ENCODE peak calls at places on chromosomes 13 and 19, in eight cellular contexts. H is breast epithelium, C is fibroblast of the aortic adventitia, Q is AG04449, N is thoracic aorta, T is osteocyte, Z is GM06990, B is endothelial cell. U is an unnamed sample.

GRCh38 chr13:111488466-111489132 is 168.2 kb downstream of the TEX29 start:
- DNase-seq in H (peak; percentile 47), C (no peak), Q (no peak), N (no peak), T (peak; percentile 75), Z (no peak), B (no peak), U (no peak)

GRCh38 chr13:110340812-110341444 is 33.8 kb downstream of the COL4A2 start:
- DNase-seq in H (no peak), C (peak; percentile 13), Q (no peak), N (peak; percentile 95), T (no peak), Z (peak; percentile 43), B (peak; percentile 57), U (peak; percentile 50)

GRCh38 chr19:13887039-13887438 is 10.1 kb downstream of the NANOS3 start:
- DNase-seq in H (no peak), C (no peak), Q (no peak), N (no peak), T (no peak), Z (no peak), B (no peak), U (no peak)

GRCh38 chr19:48391100-48392005 is at the start of gene KDELR1:
- DNase-seq in H (peak; percentile 78), C (peak; percentile 71), Q (no peak), N (no peak), T (peak; percentile 94), Z (peak; percentile 81), B (peak; percentile 87), U (peak; percentile 43)

GRCh38 chr19:14198384-14199376 is 7.3 kb downstream of the ADGRL1 start:
- DNase-seq in H (no peak), C (no peak), Q (no peak), N (no peak), T (no peak), Z (no peak), B (no peak), U (no peak)

GRCh38 chr19:13006431-13007281 is 11.4 kb downstream of the NFIX start:
- DNase-seq in H (no peak), C (no peak), Q (no peak), N (no peak), T (no peak), Z (no peak), B (no peak), U (no peak)

GRCh38 chr13:80132741-80133601 is 208.0 kb downstream of the SPRY2 start:
- DNase-seq in H (no peak), C (peak; percentile 74), Q (no peak), N (peak; percentile 38), T (no peak), Z (no peak), B (no peak), U (no peak)

GRCh38 chr13:59425211-59425721 is 738.5 kb downstream of the DIAPH3 start:
- DNase-seq in H (no peak), C (peak; percentile 2), Q (peak; percentile 88), N (no peak), T (no peak), Z (no peak), B (no peak), U (no peak)

GRCh38 chr13:22499919-22500318 is 680.9 kb upstream of the SGCG start:
- DNase-seq in H (no peak), C (no peak), Q (no peak), N (no peak), T (no peak), Z (no peak), B (no peak), U (no peak)

GRCh38 chr19:51479531-51480331 is 1.4 kb downstream of the CEACAM18 start:
- DNase-seq in H (no peak), C (no peak), Q (no peak), N (no peak), T (no peak), Z (no peak), B (no peak), U (no peak)

GRCh38 chr19:32303193-32303592 is 42.2 kb upstream of the ZNF507 start:
- DNase-seq in H (no peak), C (no peak), Q (no peak), N (no peak), T (no peak), Z (no peak), B (no peak), U (no peak)

GRCh38 chr19:3699071-3699740 is 1.1 kb downstream of the PIP5K1C start:
- DNase-seq in H (no peak), C (peak; percentile 47), Q (no peak), N (no peak), T (no peak), Z (no peak), B (no peak), U (no peak)

GRCh38 chr19:6260912-6261636 is 18.7 kb downstream of the MLLT1 start:
- DNase-seq in H (no peak), C (no peak), Q (no peak), N (no peak), T (no peak), Z (no peak), B (peak; percentile 72), U (no peak)

GRCh38 chr13:42722883-42723539 is 58.4 kb upstream of the FAM216B start:
- DNase-seq in H (no peak), C (no peak), Q (no peak), N (no peak), T (no peak), Z (no peak), B (no peak), U (no peak)

GRCh38 chr13:42715909-42716308 is 65.5 kb upstream of the FAM216B start:
- DNase-seq in H (no peak), C (no peak), Q (no peak), N (no peak), T (no peak), Z (no peak), B (no peak), U (no peak)

GRCh38 chr13:42720858-42721219 is 60.5 kb upstream of the FAM216B start:
- DNase-seq in H (no peak), C (no peak), Q (no peak), N (no peak), T (no peak), Z (no peak), B (no peak), U (no peak)

DNA sequence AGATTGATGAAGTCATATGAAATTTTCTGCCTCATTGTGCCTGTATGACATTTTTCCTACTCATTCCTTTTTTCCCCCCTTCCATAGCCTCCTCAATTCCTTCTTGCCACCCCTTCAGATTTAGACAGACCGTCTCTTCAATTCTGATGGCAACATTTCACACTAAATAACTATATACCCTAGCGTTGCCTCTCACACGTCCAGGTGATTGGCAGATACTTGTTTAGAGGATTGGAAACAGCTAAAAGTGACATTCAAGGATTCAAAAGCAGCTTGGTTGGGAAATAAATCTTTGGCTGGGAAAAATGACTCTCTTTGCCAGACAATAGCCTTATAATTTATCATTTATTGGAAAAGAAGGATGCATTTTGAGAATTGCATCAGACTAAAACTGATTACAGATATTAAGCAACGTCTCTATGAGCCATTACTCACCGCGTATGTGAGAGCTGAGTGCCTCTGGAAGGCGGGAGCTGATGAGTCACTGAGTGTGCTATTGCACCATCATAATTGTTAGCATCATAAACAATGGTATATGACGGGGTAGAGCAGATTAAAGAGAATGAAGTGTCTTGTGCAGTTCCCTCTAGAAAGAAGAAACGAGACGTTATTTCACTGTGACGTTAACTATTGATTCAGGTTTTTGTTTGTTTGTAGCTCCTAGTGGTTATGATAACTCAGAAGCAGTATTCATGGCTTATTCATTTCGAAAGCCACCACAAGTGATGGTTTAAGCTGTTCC is 61.1 kb upstream of the FAM216B start:
- DNase-seq in H (no peak), C (peak; percentile 100), Q (peak; percentile 94), N (no peak), T (no peak), Z (no peak), B (no peak), U (peak; percentile 39)
- TF ChIP-seq CTCF in H (no peak), C (peak; percentile 11), Q (no peak), N (no peak), T (no peak), Z (no peak), B (no peak), U (no peak)

GRCh38 chr19:56360841-56361240 is 32.5 kb downstream of the ZNF582 start:
- DNase-seq in H (no peak), C (no peak), Q (no peak), N (no peak), T (no peak), Z (no peak), B (no peak), U (no peak)
- TF ChIP-seq CTCF in H (no peak), C (no peak), Q (no peak), N (no peak), T (no peak), Z (no peak), B (no peak), U (no peak)

DNA sequence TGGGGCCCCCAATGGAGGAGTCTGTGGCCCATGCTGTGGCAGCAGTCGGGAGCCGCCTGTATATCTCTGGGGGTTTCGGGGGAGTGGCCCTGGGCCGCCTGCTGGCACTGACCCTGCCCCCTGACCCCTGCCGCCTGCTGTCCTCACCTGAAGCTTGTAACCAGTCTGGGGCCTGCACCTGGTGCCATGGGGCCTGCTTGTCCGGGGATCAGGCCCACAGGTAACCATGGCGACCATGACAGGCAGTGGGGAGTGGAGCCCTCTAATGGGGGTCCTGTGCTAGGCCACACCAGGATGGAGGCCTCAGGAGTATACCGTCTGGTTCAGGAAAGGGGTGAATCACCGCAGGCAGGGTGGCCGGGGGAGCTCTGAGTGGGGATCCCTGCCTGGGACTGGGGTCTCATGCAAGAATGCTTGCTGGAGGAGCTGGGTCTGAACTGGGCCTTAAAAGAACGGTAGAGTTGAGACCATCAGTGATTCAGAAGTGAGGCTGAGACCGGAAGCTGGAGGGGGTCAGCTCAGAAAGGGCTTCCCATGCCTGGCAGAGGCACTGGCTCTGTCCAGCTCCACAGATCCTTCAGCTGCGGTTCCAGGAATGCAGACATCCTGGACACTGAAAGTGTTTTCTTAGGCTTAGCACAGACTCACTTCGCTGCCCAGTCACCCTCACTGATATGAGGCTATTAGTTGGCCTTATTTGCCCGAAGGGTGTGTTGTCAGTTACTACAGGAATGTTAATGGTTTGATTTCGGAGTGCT is 29.1 kb downstream of the CNFN start:
- DNase-seq in H (no peak), C (peak; percentile 76), Q (no peak), N (no peak), T (no peak), Z (no peak), B (no peak), U (no peak)
- TF ChIP-seq CTCF in H (no peak), C (no peak), Q (no peak), N (no peak), T (no peak), Z (no peak), B (no peak), U (no peak)

DNA sequence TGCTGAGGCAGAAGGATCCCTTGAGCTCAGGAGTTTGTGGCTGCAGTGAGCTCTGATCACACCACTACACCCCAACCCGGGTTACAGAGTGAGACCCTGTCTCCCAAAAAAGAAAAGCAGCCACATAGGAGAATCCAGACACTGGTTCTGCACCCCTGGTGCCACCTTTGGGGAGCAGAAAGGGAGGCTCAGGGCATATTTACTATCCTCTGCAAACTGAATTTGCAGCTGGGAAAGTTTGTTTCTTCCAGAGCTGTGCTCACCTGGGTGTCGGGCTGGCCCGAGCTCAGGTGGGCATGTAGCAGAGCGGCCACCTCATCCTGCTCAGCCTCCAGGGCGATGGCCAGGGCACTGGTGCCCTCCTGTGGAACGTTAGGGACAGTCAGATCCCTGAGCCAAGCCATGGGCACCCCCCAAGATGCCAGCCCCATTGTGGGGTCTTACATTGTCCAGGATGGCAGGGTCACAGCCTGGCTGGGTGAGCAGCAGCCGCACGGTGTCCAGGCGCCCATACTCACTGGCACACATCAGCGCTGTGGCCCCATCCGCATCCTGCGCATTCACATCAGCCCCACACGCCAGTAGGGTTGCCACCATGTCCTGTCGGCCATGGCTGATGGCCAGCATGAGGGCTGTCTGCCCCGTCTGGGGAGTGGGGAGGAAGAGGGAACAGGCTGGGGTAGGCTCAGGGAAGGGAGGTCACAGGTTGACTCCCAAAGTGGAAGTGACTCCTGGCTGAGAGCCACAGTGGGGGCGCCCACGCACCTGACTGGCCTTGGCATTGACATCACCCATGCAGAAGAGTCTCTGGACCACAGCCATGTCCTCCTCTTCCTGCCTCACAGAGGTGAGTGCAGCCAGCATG is 3.1 kb downstream of the RPS28 start:
- DNase-seq in H (no peak), C (no peak), Q (no peak), N (no peak), T (no peak), Z (no peak), B (no peak), U (no peak)
- TF ChIP-seq CTCF in H (no peak), C (no peak), Q (no peak), N (no peak), T (no peak), Z (no peak), B (no peak), U (no peak)